ENCODE peak calls at places on chromosomes 16 and 17, in five cellular contexts. Z, R, J, K and G are unnamed samples. For H3K4me1, the result is how much of the 10 kb centered on the place peaks cover.

GRCh38 chr16:48586083-48586482 is 23.9 kb downstream of the N4BP1 start:
- DNase-seq in Z (no peak), R (no peak), J (no peak), K (no peak), G (no peak)

GRCh38 chr17:17073627-17074521 is 31.6 kb downstream of the MPRIP start:
- DNase-seq in Z (peak), R (no peak), J (peak), K (no peak), G (no peak)

GRCh38 chr17:42409467-42410351 is 13.3 kb downstream of the CAVIN1 start:
- DNase-seq in Z (peak), R (no peak), J (peak), K (peak), G (no peak)

GRCh38 chr17:14303343-14304221 is 2.7 kb downstream of the HS3ST3B1 start:
- DNase-seq in Z (no peak), R (no peak), J (no peak), K (no peak), G (no peak)

GRCh38 chr17:56786989-56787482 is 46.7 kb downstream of the C17orf67 start:
- DNase-seq in Z (peak), R (no peak), J (no peak), K (peak), G (no peak)

GRCh38 chr17:13355054-13355453 is 246.7 kb downstream of the HS3ST3A1 start:
- DNase-seq in Z (no peak), R (no peak), J (no peak), K (no peak), G (no peak)

GRCh38 chr17:37305406-37305905 is 70.3 kb upstream of the C17orf78 start:
- DNase-seq in Z (no peak), R (no peak), J (no peak), K (no peak), G (no peak)

GRCh38 chr16:35906440-35906839 is 2447.0 kb downstream of the TP53TG3F start:
- DNase-seq in Z (no peak), R (no peak), J (no peak), K (no peak), G (no peak)

GRCh38 chr17:81457917-81458555 is 54.6 kb downstream of the ACTG1 start:
- DNase-seq in Z (no peak), R (no peak), J (no peak), K (no peak), G (no peak)

GRCh38 chr17:70905796-70906195 is 736.5 kb downstream of the KCNJ2 start:
- DNase-seq in Z (peak), R (no peak), J (peak), K (no peak), G (no peak)

GRCh38 chr16:28139530-28139929 is 72.2 kb downstream of the XPO6 start:
- DNase-seq in Z (no peak), R (no peak), J (no peak), K (peak), G (no peak)

GRCh38 chr16:71383054-71383773 is 24.7 kb downstream of the CALB2 start:
- DNase-seq in Z (peak), R (no peak), J (no peak), K (no peak), G (no peak)

GRCh38 chr16:85243312-85243711 is 131.0 kb upstream of the CIBAR2 start:
- DNase-seq in Z (no peak), R (no peak), J (no peak), K (no peak), G (no peak)

GRCh38 chr17:82160081-82160480 is 52.6 kb downstream of the CCDC57 start:
- DNase-seq in Z (peak), R (no peak), J (no peak), K (no peak), G (no peak)

GRCh38 chr16:28491970-28492474 is at the start of gene CLN3:
- DNase-seq in Z (peak), R (peak), J (peak), K (peak), G (peak)

GRCh38 chr16:4136229-4136813 is 20.1 kb upstream of the ADCY9 start:
- DNase-seq in Z (no peak), R (no peak), J (no peak), K (no peak), G (no peak)

GRCh38 chr16:10466861-10467260 is 81.0 kb downstream of the ATF7IP2 start:
- DNase-seq in Z (no peak), R (no peak), J (no peak), K (no peak), G (no peak)

GRCh38 chr16:27251561-27252205 is 16.9 kb downstream of the NSMCE1 start:
- DNase-seq in Z (no peak), R (no peak), J (no peak), K (no peak), G (no peak)

GRCh38 chr16:10514369-10515055 is 65.9 kb downstream of the EMP2 start:
- DNase-seq in Z (peak), R (peak), J (no peak), K (peak), G (peak)

GRCh38 chr17:12821376-12821940 is 32.2 kb downstream of the ARHGAP44 start:
- DNase-seq in Z (peak), R (no peak), J (no peak), K (no peak), G (no peak)

GRCh38 chr17:3770471-3770870 is 30.5 kb downstream of the ITGAE start:
- DNase-seq in Z (no peak), R (no peak), J (no peak), K (no peak), G (no peak)

GRCh38 chr16:77944631-77945030 is 77.7 kb upstream of the CLEC3A start:
- DNase-seq in Z (no peak), R (no peak), J (no peak), K (no peak), G (no peak)

GRCh38 chr17:72561266-72561665 is 440.4 kb downstream of the SOX9 start:
- DNase-seq in Z (no peak), R (no peak), J (no peak), K (no peak), G (no peak)
- H3K4me1 ChIP-seq in Z (under half), R (under half), J (under half), K (half or more), G (under half)

GRCh38 chr17:45677770-45678169 is 106.3 kb upstream of the CRHR1 start:
- DNase-seq in Z (peak), R (no peak), J (no peak), K (no peak), G (no peak)

GRCh38 chr17:45686250-45686649 is 97.9 kb upstream of the CRHR1 start:
- DNase-seq in Z (no peak), R (no peak), J (no peak), K (no peak), G (no peak)

GRCh38 chr17:45680360-45680759 is 103.8 kb upstream of the CRHR1 start:
- DNase-seq in Z (no peak), R (no peak), J (no peak), K (no peak), G (no peak)

GRCh38 chr17:45676695-45677094 is 107.4 kb upstream of the CRHR1 start:
- DNase-seq in Z (no peak), R (no peak), J (no peak), K (no peak), G (no peak)

GRCh38 chr17:45681706-45682105 is 102.4 kb upstream of the CRHR1 start:
- DNase-seq in Z (no peak), R (no peak), J (no peak), K (no peak), G (no peak)
- H3K4me3 ChIP-seq in Z (no peak), R (no peak), J (no peak), K (no peak), G (no peak)

GRCh38 chr17:77404812-77405581 is 264.2 kb downstream of the SEC14L1 start:
- DNase-seq in Z (peak), R (no peak), J (no peak), K (no peak), G (no peak)

GRCh38 chr17:77405867-77406513 is 265.2 kb downstream of the SEC14L1 start:
- DNase-seq in Z (no peak), R (no peak), J (no peak), K (no peak), G (no peak)

GRCh38 chr17:77408284-77408683 is 267.5 kb downstream of the SEC14L1 start:
- DNase-seq in Z (no peak), R (no peak), J (no peak), K (no peak), G (no peak)

GRCh38 chr17:77409282-77410161 is 268.8 kb downstream of the SEC14L1 start:
- DNase-seq in Z (peak), R (no peak), J (peak), K (no peak), G (no peak)

GRCh38 chr17:77407321-77408277 is 266.8 kb downstream of the SEC14L1 start:
- DNase-seq in Z (no peak), R (no peak), J (peak), K (no peak), G (no peak)
- H3K4me1 ChIP-seq in Z (half or more), R (under half), J (under half), K (half or more), G (under half)

GRCh38 chr17:21282850-21283249 is 1.7 kb upstream of the MAP2K3 start:
- DNase-seq in Z (no peak), R (no peak), J (no peak), K (no peak), G (no peak)
- H3K4me3 ChIP-seq in Z (no peak), R (no peak), J (no peak), K (no peak), G (no peak)

DNA sequence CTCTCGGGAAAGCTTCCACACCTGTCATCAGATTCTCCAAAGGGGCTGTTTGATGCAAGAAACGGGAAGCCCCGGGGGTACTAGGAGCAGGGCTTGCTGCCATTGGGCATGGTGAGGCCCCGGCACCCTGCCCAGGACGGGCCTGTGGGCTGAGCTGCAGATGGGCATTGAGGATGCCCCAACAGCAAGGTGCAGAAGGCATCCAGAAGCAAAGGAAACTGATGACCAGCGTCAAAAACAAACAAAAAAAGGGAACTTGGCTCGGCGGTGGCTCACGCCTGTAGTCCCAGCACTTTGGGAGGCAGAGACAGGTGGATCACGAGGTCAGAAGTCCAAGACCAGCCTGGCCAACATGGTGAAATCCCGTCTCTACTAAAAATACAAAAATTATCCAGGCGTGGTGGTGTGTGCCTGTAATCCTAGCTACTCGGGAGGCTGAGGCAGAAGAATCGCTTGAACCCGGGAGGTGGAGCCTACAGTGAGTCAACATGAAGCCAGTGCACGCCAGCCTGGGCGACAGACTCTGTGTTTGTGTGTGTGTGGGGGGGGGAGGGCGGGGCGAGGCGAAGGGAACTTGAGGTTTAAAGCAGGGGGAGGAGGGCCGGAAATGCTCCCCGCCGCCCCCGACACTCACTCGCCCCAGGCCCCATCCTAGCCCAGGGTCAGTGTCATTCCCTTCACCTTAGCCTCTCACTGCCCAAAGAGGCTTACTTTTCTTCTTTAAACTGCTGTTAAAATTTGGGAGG is 1.7 kb upstream of the LIMD2 start:
- DNase-seq in Z (no peak), R (no peak), J (peak), K (no peak), G (no peak)
- H3K4me1 ChIP-seq in Z (under half), R (under half), J (under half), K (under half), G (under half)

DNA sequence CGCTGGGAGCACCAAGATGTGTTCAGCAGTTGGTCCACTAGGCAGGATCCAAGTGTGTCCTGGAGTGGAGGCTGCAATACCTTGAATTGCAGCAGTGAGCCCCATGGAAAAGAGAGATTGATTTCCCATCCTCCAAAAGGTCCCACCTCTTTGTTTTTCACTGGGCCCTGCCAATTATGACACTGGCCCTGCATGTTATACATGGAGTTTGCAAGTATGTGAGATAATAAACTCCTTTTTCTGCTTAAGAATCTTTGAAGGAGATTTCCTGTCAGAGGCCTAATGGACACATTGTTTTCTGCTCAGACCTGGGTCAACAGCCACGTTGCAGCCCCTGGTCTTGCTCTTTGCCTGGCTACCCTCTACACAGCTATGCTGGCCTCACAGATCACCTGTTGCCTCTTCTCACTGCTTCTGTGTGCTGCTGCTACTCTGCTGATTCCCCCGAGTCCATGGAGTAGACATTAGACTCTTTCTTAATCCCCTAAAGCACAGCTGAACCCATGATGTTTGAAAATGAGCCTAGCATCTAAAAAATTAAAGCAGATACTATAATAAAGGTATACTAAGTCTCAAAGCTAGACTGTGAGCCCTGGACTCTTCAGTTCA is 341.9 kb upstream of the CDH11 start:
- DNase-seq in Z (no peak), R (no peak), J (no peak), K (no peak), G (no peak)
- H3K4me3 ChIP-seq in Z (no peak), R (no peak), J (no peak), K (no peak), G (no peak)